ENCODE peak calls at places on chromosomes 2 and 18, in six cellular contexts. U, L, V, A, E and Q are unnamed samples.

GRCh38 chr18:35467624-35468016 is 30.1 kb downstream of the INO80C start:
- DNase-seq in U (no peak), L (no peak), V (no peak), A (no peak), E (no peak), Q (no peak)

GRCh38 chr18:22839488-22839930 is 93.6 kb upstream of the RBBP8 start:
- DNase-seq in U (no peak), L (no peak), V (no peak), A (no peak), E (no peak), Q (no peak)

GRCh38 chr2:223262946-223263345 is 211.0 kb downstream of the KCNE4 start:
- DNase-seq in U (no peak), L (no peak), V (peak), A (peak), E (no peak), Q (no peak)

GRCh38 chr18:27785815-27786537 is 391.0 kb downstream of the CDH2 start:
- DNase-seq in U (no peak), L (no peak), V (no peak), A (no peak), E (no peak), Q (no peak)

GRCh38 chr2:200274116-200275075 is 32.1 kb upstream of the SPATS2L start:
- DNase-seq in U (no peak), L (no peak), V (no peak), A (no peak), E (no peak), Q (no peak)

GRCh38 chr2:174026122-174026845 is 61.1 kb upstream of the SP3 start:
- DNase-seq in U (no peak), L (no peak), V (no peak), A (peak), E (no peak), Q (no peak)

GRCh38 chr2:1856481-1856880 is 112.2 kb upstream of the PXDN start:
- DNase-seq in U (no peak), L (no peak), V (no peak), A (no peak), E (no peak), Q (no peak)

GRCh38 chr2:174490032-174490431 is 3.2 kb upstream of the GPR155 start:
- DNase-seq in U (no peak), L (no peak), V (no peak), A (no peak), E (peak), Q (no peak)

GRCh38 chr18:54162431-54162830 is 62.0 kb downstream of the MBD2 start:
- DNase-seq in U (no peak), L (no peak), V (peak), A (peak), E (no peak), Q (no peak)

GRCh38 chr18:42635378-42636048 is 480.0 kb downstream of the RIT2 start:
- DNase-seq in U (peak), L (no peak), V (no peak), A (no peak), E (no peak), Q (no peak)

GRCh38 chr2:174176898-174177297 is 71.4 kb downstream of the OLA1 start:
- DNase-seq in U (no peak), L (no peak), V (no peak), A (peak), E (no peak), Q (no peak)

GRCh38 chr18:11750581-11751304 is 61.7 kb downstream of the GNAL start:
- DNase-seq in U (no peak), L (no peak), V (no peak), A (no peak), E (no peak), Q (no peak)

GRCh38 chr2:177334940-177335543 is 57.5 kb upstream of the AGPS start:
- DNase-seq in U (no peak), L (no peak), V (peak), A (peak), E (peak), Q (no peak)

GRCh38 chr18:33532978-33533377 is 45.0 kb upstream of the ASXL3 start:
- DNase-seq in U (no peak), L (no peak), V (no peak), A (no peak), E (no peak), Q (no peak)

GRCh38 chr2:223247136-223247535 is 195.1 kb downstream of the KCNE4 start:
- DNase-seq in U (no peak), L (no peak), V (no peak), A (peak), E (no peak), Q (peak)

GRCh38 chr2:228731517-228731916 is 539.6 kb downstream of the PID1 start:
- DNase-seq in U (no peak), L (no peak), V (peak), A (peak), E (no peak), Q (peak)

GRCh38 chr2:205199451-205199850 is 482.9 kb upstream of the NRP2 start:
- DNase-seq in U (no peak), L (no peak), V (no peak), A (no peak), E (no peak), Q (no peak)

GRCh38 chr18:56935531-56936040 is 211.3 kb upstream of the BOD1L2 start:
- DNase-seq in U (no peak), L (no peak), V (no peak), A (no peak), E (no peak), Q (no peak)

GRCh38 chr2:206353685-206354084 is 79.2 kb downstream of the ZDBF2 start:
- DNase-seq in U (no peak), L (no peak), V (no peak), A (peak), E (no peak), Q (no peak)

GRCh38 chr18:77053616-77054287 is 78.8 kb downstream of the MBP start:
- DNase-seq in U (no peak), L (no peak), V (no peak), A (no peak), E (no peak), Q (no peak)

GRCh38 chr2:235024191-235024611 is 72.4 kb downstream of the SH3BP4 start:
- DNase-seq in U (no peak), L (no peak), V (peak), A (peak), E (no peak), Q (no peak)

GRCh38 chr18:44625367-44625766 is 55.3 kb upstream of the SETBP1 start:
- DNase-seq in U (no peak), L (no peak), V (no peak), A (no peak), E (no peak), Q (no peak)

GRCh38 chr2:174636979-174637378 is 39.4 kb upstream of the WIPF1 start:
- DNase-seq in U (no peak), L (no peak), V (no peak), A (no peak), E (no peak), Q (no peak)

GRCh38 chr2:219542931-219543595 is 546 bp downstream of the CHPF start:
- DNase-seq in U (no peak), L (no peak), V (peak), A (peak), E (no peak), Q (no peak)

GRCh38 chr2:66437601-66438497 is 2.9 kb downstream of the MEIS1 start:
- DNase-seq in U (no peak), L (no peak), V (no peak), A (peak), E (no peak), Q (no peak)

GRCh38 chr2:159922563-159922962 is 124.6 kb upstream of the CD302 start:
- DNase-seq in U (no peak), L (no peak), V (peak), A (no peak), E (no peak), Q (no peak)

GRCh38 chr2:212136216-212136795 is 402.3 kb downstream of the ERBB4 start:
- DNase-seq in U (no peak), L (no peak), V (no peak), A (no peak), E (no peak), Q (no peak)

GRCh38 chr2:24886640-24887324 is 33.3 kb downstream of the ADCY3 start:
- DNase-seq in U (no peak), L (no peak), V (no peak), A (no peak), E (no peak), Q (no peak)

GRCh38 chr2:43083710-43084698 is 142.4 kb downstream of the ZFP36L2 start:
- DNase-seq in U (no peak), L (no peak), V (peak), A (peak), E (no peak), Q (no peak)

GRCh38 chr2:54377901-54378493 is 78.1 kb upstream of the SPTBN1 start:
- DNase-seq in U (no peak), L (no peak), V (no peak), A (no peak), E (no peak), Q (no peak)

GRCh38 chr2:48295421-48295820 is 234.5 kb upstream of the STON1 start:
- DNase-seq in U (no peak), L (no peak), V (no peak), A (no peak), E (no peak), Q (no peak)

GRCh38 chr2:101160454-101160853 is 9.3 kb upstream of the TBC1D8 start:
- DNase-seq in U (no peak), L (no peak), V (peak), A (peak), E (no peak), Q (no peak)